ENCODE peak calls at places on chromosomes 12 and 14, in six cellular contexts. D is GM20000, X is posterior cingulate gyrus, T is tibial nerve, Z is heart left ventricle, V is astrocyte of the spinal cord. I is an unnamed sample.

GRCh38 chr12:117821480-117822175 is 147.2 kb downstream of the KSR2 start:
- DNase-seq in D (no peak), X (no peak), T (no peak), Z (no peak), V (no peak), I (no peak)

GRCh38 chr12:116969615-116970575 is 59.1 kb downstream of the FBXW8 start:
- DNase-seq in D (no peak), X (peak; percentile 86), T (no peak), Z (peak; percentile 78), V (peak; percentile 31), I (no peak)

GRCh38 chr12:108214486-108214885 is 85.4 kb downstream of the WSCD2 start:
- DNase-seq in D (peak; percentile 55), X (no peak), T (no peak), Z (peak; percentile 34), V (peak; percentile 9), I (no peak)

GRCh38 chr12:32455607-32456063 is 56.3 kb downstream of the FGD4 start:
- DNase-seq in D (peak; percentile 54), X (no peak), T (no peak), Z (no peak), V (peak; percentile 88), I (no peak)

GRCh38 chr12:45336331-45336730 is 120.4 kb downstream of the ANO6 start:
- DNase-seq in D (no peak), X (no peak), T (no peak), Z (no peak), V (peak; percentile 92), I (no peak)

GRCh38 chr14:77158175-77158908 is 16.8 kb upstream of the ZDHHC22 start:
- DNase-seq in D (no peak), X (peak; percentile 98), T (no peak), Z (peak; percentile 67), V (peak; percentile 47), I (peak; percentile 38)

GRCh38 chr12:3727877-3728632 is 24.9 kb downstream of the CRACR2A start:
- DNase-seq in D (peak; percentile 60), X (no peak), T (no peak), Z (no peak), V (peak; percentile 26), I (no peak)

GRCh38 chr14:100907240-100907639 is 3.7 kb upstream of the RTL1 start:
- DNase-seq in D (peak; percentile 3), X (no peak), T (no peak), Z (no peak), V (no peak), I (no peak)

GRCh38 chr14:54356172-54356571 is 40.6 kb upstream of the CDKN3 start:
- DNase-seq in D (no peak), X (no peak), T (no peak), Z (no peak), V (peak; percentile 65), I (no peak)

GRCh38 chr12:80419660-80420059 is 24.4 kb upstream of the PTPRQ start:
- DNase-seq in D (no peak), X (no peak), T (no peak), Z (no peak), V (no peak), I (no peak)

GRCh38 chr12:33825986-33826602 is 196.2 kb upstream of the ALG10 start:
- DNase-seq in D (no peak), X (no peak), T (no peak), Z (no peak), V (peak; percentile 14), I (no peak)